ENCODE peak calls at places on chromosomes 1 and 21, in six cellular contexts. V is epithelial cell of esophagus, C is A673, O is HFF-Myc, U is A549, F is colonic mucosa. X is an unnamed sample.

GRCh38 chr1:166166701-166167394 is at the start of gene FAM78B:
- DNase-seq in V (peak), C (peak), O (peak), U (peak), F (peak), X (no peak)

GRCh38 chr1:116817582-116818064 is 63.4 kb downstream of the CD2 start:
- DNase-seq in V (peak), C (peak), O (peak), U (peak), F (peak), X (no peak)

GRCh38 chr1:41629136-41629535 is 144.7 kb upstream of the EDN2 start:
- DNase-seq in V (no peak), C (no peak), O (no peak), U (no peak), F (no peak), X (no peak)

GRCh38 chr21:29230541-29231275 is 68.0 kb upstream of the BACH1 start:
- DNase-seq in V (peak), C (no peak), O (no peak), U (no peak), F (no peak), X (no peak)

GRCh38 chr1:2019162-2019542 is at the start of gene GABRD:
- DNase-seq in V (peak), C (peak), O (no peak), U (no peak), F (no peak), X (no peak)

GRCh38 chr1:29962356-29962755 is 726.0 kb downstream of the PTPRU start:
- DNase-seq in V (no peak), C (no peak), O (no peak), U (no peak), F (no peak), X (no peak)

GRCh38 chr1:84430519-84430918 is 32.2 kb downstream of the DNASE2B start:
- DNase-seq in V (no peak), C (no peak), O (no peak), U (no peak), F (no peak), X (no peak)

GRCh38 chr1:236103646-236104218 is 38.6 kb upstream of the GPR137B start:
- DNase-seq in V (peak), C (peak), O (no peak), U (peak), F (peak), X (no peak)

GRCh38 chr1:27488523-27489138 is 1.3 kb downstream of the WASF2 start:
- DNase-seq in V (peak), C (peak), O (no peak), U (no peak), F (peak), X (no peak)

GRCh38 chr1:179082308-179083030 is 599 bp downstream of the TOR3A start:
- DNase-seq in V (peak), C (peak), O (no peak), U (peak), F (peak), X (no peak)

GRCh38 chr1:10132316-10132715 is 78.1 kb upstream of the KIF1B start:
- DNase-seq in V (no peak), C (no peak), O (no peak), U (no peak), F (no peak), X (no peak)

GRCh38 chr21:14900058-14900457 is 164.7 kb downstream of the NRIP1 start:
- DNase-seq in V (peak), C (no peak), O (no peak), U (no peak), F (no peak), X (no peak)

GRCh38 chr1:162905174-162905573 is 44.2 kb upstream of the CCDC190 start:
- DNase-seq in V (no peak), C (no peak), O (no peak), U (no peak), F (no peak), X (no peak)

GRCh38 chr21:36630485-36631206 is 68.3 kb upstream of the SIM2 start:
- DNase-seq in V (peak), C (peak), O (no peak), U (peak), F (peak), X (no peak)

GRCh38 chr1:223887724-223888428 is 42.1 kb upstream of the TP53BP2 start:
- DNase-seq in V (peak), C (no peak), O (peak), U (peak), F (no peak), X (peak)

GRCh38 chr1:1621173-1621661 is 5.9 kb downstream of the MIB2 start:
- DNase-seq in V (no peak), C (no peak), O (no peak), U (no peak), F (no peak), X (no peak)

GRCh38 chr21:23687154-23687553 is 1920.1 kb downstream of the MRPL39 start:
- DNase-seq in V (no peak), C (no peak), O (no peak), U (no peak), F (no peak), X (no peak)

GRCh38 chr1:21175324-21175669 is 1.4 kb downstream of the EIF4G3 start:
- DNase-seq in V (peak), C (no peak), O (no peak), U (no peak), F (peak), X (no peak)

GRCh38 chr1:173009597-173009996 is 41.1 kb downstream of the TNFSF18 start:
- DNase-seq in V (no peak), C (no peak), O (no peak), U (no peak), F (no peak), X (no peak)

DNA sequence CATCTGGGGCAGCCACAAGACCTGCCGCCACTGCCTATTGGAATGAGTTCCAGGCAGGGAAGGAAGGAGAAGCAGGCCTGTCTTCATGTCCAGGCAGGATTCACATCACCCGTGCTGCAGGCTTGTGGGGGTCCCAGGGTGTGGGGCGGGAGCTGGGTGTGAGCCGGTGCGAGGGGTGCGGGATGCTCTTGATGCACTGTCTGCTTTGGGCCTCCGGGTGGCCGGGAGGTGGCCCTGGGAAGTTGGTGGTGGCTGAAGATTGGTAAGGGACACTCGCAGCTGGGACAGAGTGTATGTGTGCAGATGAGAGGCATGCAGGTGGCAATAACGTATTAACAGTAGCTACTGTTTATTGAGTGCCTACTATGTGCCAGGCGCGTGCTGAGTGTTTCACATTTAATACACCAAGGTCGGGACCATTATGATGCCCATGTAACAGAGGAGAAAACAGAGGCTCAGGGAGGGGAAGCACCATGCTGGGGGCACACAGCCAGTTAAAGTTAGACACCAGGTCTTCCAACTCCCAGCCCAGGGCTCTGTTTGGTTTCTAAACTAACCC is 3.3 kb downstream of the CROCC start:
- DNase-seq in V (no peak), C (no peak), O (no peak), U (no peak), F (no peak), X (no peak)
- TF ChIP-seq CTCF in V (peak), C (peak), O (no peak), U (no peak), F (no peak), X (peak)

GRCh38 chr1:86596891-86597290 is 50.0 kb downstream of the CLCA4 start:
- DNase-seq in V (no peak), C (no peak), O (no peak), U (no peak), F (no peak), X (no peak)

GRCh38 chr1:86594284-86594683 is 47.4 kb downstream of the CLCA4 start:
- DNase-seq in V (no peak), C (no peak), O (no peak), U (no peak), F (no peak), X (no peak)

DNA sequence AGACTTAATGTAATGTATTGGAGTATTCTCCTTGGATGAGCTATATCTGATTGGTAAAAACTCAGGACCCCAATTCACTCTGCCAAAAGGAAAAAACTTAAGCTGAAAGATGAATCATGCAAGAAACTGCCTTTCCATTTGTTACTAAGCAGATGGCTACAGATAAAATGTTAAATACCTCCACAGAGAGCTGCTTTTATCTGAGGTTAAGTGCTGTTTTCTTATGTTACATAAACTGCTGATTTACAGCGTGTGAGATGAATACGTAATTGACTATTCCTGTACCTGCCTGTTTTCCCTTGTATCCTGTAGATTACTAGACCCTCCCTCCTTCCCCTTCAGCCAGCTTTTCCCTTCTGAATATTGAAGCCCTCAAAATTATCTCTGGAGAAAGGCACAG is 49.4 kb downstream of the CLCA4 start:
- DNase-seq in V (no peak), C (no peak), O (no peak), U (no peak), F (no peak), X (no peak)
- TF ChIP-seq CTCF in V (no peak), C (no peak), O (no peak), U (no peak), F (no peak), X (no peak)

GRCh38 chr1:93864175-93864574 is 14.8 kb downstream of the DNTTIP2 start:
- DNase-seq in V (no peak), C (no peak), O (no peak), U (no peak), F (no peak), X (no peak)

GRCh38 chr1:93874025-93874651 is 4.9 kb downstream of the DNTTIP2 start:
- DNase-seq in V (peak), C (peak), O (peak), U (peak), F (no peak), X (no peak)

GRCh38 chr1:93865253-93865652 is 13.8 kb downstream of the DNTTIP2 start:
- DNase-seq in V (no peak), C (no peak), O (no peak), U (no peak), F (no peak), X (no peak)

GRCh38 chr1:93871356-93871755 is 7.7 kb downstream of the DNTTIP2 start:
- DNase-seq in V (peak), C (no peak), O (no peak), U (no peak), F (no peak), X (no peak)

DNA sequence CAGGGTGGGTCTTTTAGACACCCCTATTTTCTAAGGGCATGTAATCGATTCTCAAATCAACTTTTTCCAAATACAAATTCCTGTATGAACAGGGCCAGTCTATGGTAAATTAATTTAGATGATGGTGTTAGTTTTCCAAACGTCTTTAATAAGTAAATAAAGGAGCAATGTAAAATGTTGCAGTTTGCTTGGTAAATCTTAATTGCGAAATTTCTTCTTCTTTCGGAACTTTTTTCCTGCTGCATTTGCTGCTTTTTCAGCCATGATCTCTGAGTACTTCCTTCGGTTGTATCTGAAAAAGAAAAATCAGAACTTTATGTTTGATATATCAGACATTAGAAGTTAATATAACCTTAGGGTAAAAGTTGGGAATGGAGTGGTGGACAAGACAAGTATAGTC is 9.4 kb downstream of the DNTTIP2 start:
- DNase-seq in V (no peak), C (no peak), O (no peak), U (no peak), F (no peak), X (no peak)
- TF ChIP-seq CTCF in V (no peak), C (no peak), O (no peak), U (no peak), F (no peak), X (no peak)

GRCh38 chr1:18637553-18637960 is 6.9 kb downstream of the PAX7 start:
- DNase-seq in V (no peak), C (no peak), O (no peak), U (no peak), F (no peak), X (no peak)

GRCh38 chr1:18635070-18635577 is 4.5 kb downstream of the PAX7 start:
- DNase-seq in V (no peak), C (no peak), O (no peak), U (no peak), F (no peak), X (no peak)

GRCh38 chr1:18636762-18637552 is 6.3 kb downstream of the PAX7 start:
- DNase-seq in V (no peak), C (no peak), O (no peak), U (no peak), F (no peak), X (no peak)

GRCh38 chr1:18634276-18634675 is 3.6 kb downstream of the PAX7 start:
- DNase-seq in V (no peak), C (no peak), O (no peak), U (no peak), F (no peak), X (no peak)

DNA sequence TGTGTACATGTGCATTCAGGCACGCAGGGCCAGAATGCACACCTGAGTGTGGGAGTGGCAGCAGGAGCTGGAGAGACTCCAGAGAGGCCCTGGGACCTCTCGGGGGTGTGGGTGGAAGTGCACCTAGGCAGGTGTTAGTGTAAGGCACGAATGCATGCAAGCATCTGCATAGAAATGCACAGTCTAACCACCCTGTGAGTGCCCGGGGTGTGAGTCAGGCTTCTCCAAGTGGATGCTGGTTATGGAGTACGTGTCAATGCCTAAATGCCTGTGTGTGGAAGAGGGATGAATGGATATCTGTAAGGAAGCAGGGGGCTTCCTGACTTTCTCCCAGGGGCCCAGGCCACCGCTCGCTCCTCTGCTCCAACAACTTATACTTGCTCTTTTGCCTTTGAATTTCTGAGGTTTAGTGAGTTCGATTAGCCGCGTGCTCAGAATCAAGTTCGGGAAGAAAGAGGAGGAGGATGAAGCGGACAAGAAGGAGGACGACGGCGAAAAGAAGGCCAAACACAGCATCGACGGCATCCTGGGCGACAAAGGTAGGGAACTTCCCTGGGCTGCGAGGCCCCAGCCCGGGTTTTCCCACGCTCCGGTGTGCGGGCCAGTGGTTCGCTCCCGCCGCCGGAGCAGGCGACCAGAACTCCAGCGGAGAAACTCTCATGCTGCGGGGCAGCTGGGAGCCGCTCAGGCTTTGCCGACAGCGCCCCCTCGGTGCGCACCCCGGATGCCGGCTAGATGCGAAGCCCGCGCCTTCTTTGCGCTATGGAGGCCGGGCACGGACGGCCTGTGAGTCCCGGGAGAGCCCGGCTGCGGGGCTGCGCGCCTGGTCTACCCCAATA is 5.4 kb downstream of the PAX7 start:
- DNase-seq in V (peak), C (peak), O (no peak), U (no peak), F (no peak), X (no peak)
- TF ChIP-seq CTCF in V (no peak), C (peak), O (no peak), U (no peak), F (no peak), X (no peak)

GRCh38 chr1:47515390-47515789 is 77.5 kb downstream of the FOXD2 start:
- DNase-seq in V (no peak), C (no peak), O (no peak), U (no peak), F (no peak), X (no peak)
- TF ChIP-seq CTCF in V (no peak), C (no peak), O (no peak), U (no peak), F (no peak), X (no peak)

GRCh38 chr1:201325678-201326060 is 42.4 kb downstream of the PKP1 start:
- DNase-seq in V (no peak), C (no peak), O (no peak), U (no peak), F (no peak), X (no peak)

GRCh38 chr1:201326710-201327109 is 43.4 kb downstream of the PKP1 start:
- DNase-seq in V (no peak), C (no peak), O (no peak), U (no peak), F (no peak), X (no peak)

GRCh38 chr1:201324306-201324705 is 41.0 kb downstream of the PKP1 start:
- DNase-seq in V (no peak), C (no peak), O (no peak), U (no peak), F (no peak), X (no peak)

GRCh38 chr1:201322653-201323510 is 39.6 kb downstream of the PKP1 start:
- DNase-seq in V (no peak), C (no peak), O (no peak), U (no peak), F (no peak), X (no peak)

GRCh38 chr1:201324821-201325677 is 41.7 kb downstream of the PKP1 start:
- DNase-seq in V (no peak), C (no peak), O (no peak), U (no peak), F (no peak), X (no peak)
- TF ChIP-seq CTCF in V (no peak), C (no peak), O (no peak), U (no peak), F (no peak), X (no peak)

DNA sequence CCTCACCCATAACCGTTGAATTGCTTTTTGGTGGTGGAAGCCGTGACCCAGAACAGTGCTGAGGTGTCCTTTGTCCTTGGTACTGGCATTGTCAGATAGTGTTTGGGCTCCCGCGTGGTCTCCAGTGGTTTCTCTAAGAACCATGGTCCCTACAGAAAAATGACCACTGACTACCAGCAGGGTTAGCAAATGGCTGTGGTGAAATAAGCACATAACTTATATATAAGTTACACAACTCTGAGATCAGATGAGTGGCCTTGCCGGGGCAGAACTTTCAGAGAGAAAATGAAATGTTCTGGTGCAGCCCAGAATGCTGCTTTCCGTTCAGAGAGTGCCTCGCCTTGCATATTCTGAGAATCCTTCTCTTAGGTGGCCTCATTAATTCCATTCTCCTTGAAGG is 5.0 kb downstream of the SLC37A1 start:
- DNase-seq in V (no peak), C (no peak), O (no peak), U (no peak), F (no peak), X (no peak)
- TF ChIP-seq CTCF in V (no peak), C (no peak), O (no peak), U (no peak), F (no peak), X (no peak)

GRCh38 chr21:45319461-45320211 is 31.9 kb upstream of the POFUT2 start:
- DNase-seq in V (no peak), C (no peak), O (no peak), U (no peak), F (no peak), X (no peak)
- TF ChIP-seq CTCF in V (no peak), C (no peak), O (no peak), U (no peak), F (no peak), X (no peak)

DNA sequence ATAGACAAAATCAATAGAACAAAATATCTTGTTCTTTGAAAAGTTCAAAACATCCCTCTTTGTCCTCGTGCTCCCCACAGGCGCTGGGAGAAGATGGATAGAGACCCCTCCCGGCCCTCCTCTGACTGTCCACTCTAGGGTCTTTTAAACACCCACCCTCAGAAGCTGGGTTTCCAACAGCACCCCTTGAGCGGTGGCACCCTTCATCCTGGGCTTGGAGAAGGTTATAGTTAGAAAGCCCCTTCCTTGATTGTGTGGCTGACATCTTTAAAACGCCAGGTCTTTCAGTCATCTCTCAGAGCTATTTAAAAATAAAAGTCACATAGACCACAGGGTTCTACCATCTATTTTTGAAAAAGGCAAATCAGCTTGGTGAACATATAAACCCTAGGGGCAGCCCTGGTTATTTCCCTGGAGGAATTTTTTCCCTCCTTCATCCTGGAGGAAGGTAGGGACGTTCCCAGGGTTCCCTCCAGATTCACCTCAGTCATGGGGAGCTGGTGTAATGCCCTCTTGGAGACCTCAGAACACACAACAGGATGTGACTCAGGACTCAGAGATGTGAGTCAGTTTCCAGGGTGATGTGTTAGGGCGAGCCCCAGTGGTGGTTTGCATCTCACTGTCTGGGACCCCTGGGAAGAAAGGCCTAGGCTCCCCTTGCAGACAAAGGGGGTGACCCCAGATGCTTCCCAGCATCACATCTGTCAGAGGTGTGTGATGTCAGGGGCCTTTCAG is 138.5 kb downstream of the CLIC6 start:
- DNase-seq in V (peak), C (peak), O (peak), U (peak), F (no peak), X (peak)
- TF ChIP-seq CTCF in V (no peak), C (no peak), O (no peak), U (no peak), F (no peak), X (no peak)

GRCh38 chr1:45750298-45751038 is at the start of gene IPP:
- DNase-seq in V (peak), C (peak), O (peak), U (peak), F (peak), X (peak)
- TF ChIP-seq CTCF in V (peak), C (peak), O (no peak), U (no peak), F (no peak), X (no peak)

X was measured in kidney epithelial cell.